ENCODE peak calls at places on chromosomes 6 and 20, in nine cellular contexts. M is transverse colon, A is stomach, H is AG04450, Z is cardiac muscle cell, G is colonic mucosa, N is fibroblast of the aortic adventitia, K is HFF-Myc, D is lower lobe of right lung. F is an unnamed sample.

GRCh38 chr6:160040527-160041264 is 71.8 kb downstream of the IGF2R start:
- DNase-seq in M (no peak), A (no peak), H (no peak), Z (no peak), G (no peak), N (no peak), K (no peak), D (no peak), F (no peak)

GRCh38 chr6:47138046-47138445 is 95.9 kb upstream of the ADGRF1 start:
- DNase-seq in M (no peak), A (no peak), H (no peak), Z (no peak), G (no peak), N (peak), K (no peak), D (no peak), F (no peak)

GRCh38 chr20:52175840-52176239 is 15.7 kb downstream of the ZFP64 start:
- DNase-seq in M (no peak), A (no peak), H (no peak), Z (no peak), G (no peak), N (no peak), K (no peak), D (no peak), F (no peak)

GRCh38 chr20:45867811-45868176 is 10.4 kb downstream of the ZSWIM3 start:
- DNase-seq in M (no peak), A (no peak), H (no peak), Z (peak), G (no peak), N (peak), K (no peak), D (no peak), F (peak)

GRCh38 chr20:39823239-39823638 is 861.1 kb downstream of the DHX35 start:
- DNase-seq in M (no peak), A (no peak), H (no peak), Z (peak), G (no peak), N (peak), K (peak), D (no peak), F (peak)

GRCh38 chr6:44727651-44728630 is 340.4 kb downstream of the CDC5L start:
- DNase-seq in M (no peak), A (no peak), H (no peak), Z (no peak), G (no peak), N (no peak), K (no peak), D (no peak), F (no peak)

GRCh38 chr6:87473419-87473903 is 687 bp downstream of the SLC35A1 start:
- DNase-seq in M (peak), A (peak), H (no peak), Z (peak), G (peak), N (peak), K (peak), D (peak), F (no peak)

GRCh38 chr6:12160350-12160749 is 129.8 kb upstream of the EDN1 start:
- DNase-seq in M (no peak), A (no peak), H (no peak), Z (peak), G (no peak), N (peak), K (no peak), D (no peak), F (no peak)

GRCh38 chr6:169800668-169801395 is 49.4 kb downstream of the ERMARD start:
- DNase-seq in M (peak), A (peak), H (peak), Z (peak), G (peak), N (peak), K (peak), D (no peak), F (peak)

GRCh38 chr6:105883966-105884365 is 202.2 kb upstream of the PRDM1 start:
- DNase-seq in M (no peak), A (no peak), H (no peak), Z (no peak), G (no peak), N (no peak), K (no peak), D (no peak), F (no peak)

GRCh38 chr6:45378324-45378926 is 691 bp upstream of the SUPT3H start:
- DNase-seq in M (no peak), A (peak), H (peak), Z (no peak), G (no peak), N (no peak), K (no peak), D (peak), F (no peak)

GRCh38 chr6:38154731-38155130 is 335.2 kb downstream of the ZFAND3 start:
- DNase-seq in M (no peak), A (no peak), H (no peak), Z (no peak), G (no peak), N (no peak), K (no peak), D (no peak), F (no peak)

GRCh38 chr6:7264041-7264440 is 49.0 kb downstream of the SSR1 start:
- DNase-seq in M (no peak), A (peak), H (no peak), Z (no peak), G (no peak), N (no peak), K (no peak), D (no peak), F (no peak)

DNA sequence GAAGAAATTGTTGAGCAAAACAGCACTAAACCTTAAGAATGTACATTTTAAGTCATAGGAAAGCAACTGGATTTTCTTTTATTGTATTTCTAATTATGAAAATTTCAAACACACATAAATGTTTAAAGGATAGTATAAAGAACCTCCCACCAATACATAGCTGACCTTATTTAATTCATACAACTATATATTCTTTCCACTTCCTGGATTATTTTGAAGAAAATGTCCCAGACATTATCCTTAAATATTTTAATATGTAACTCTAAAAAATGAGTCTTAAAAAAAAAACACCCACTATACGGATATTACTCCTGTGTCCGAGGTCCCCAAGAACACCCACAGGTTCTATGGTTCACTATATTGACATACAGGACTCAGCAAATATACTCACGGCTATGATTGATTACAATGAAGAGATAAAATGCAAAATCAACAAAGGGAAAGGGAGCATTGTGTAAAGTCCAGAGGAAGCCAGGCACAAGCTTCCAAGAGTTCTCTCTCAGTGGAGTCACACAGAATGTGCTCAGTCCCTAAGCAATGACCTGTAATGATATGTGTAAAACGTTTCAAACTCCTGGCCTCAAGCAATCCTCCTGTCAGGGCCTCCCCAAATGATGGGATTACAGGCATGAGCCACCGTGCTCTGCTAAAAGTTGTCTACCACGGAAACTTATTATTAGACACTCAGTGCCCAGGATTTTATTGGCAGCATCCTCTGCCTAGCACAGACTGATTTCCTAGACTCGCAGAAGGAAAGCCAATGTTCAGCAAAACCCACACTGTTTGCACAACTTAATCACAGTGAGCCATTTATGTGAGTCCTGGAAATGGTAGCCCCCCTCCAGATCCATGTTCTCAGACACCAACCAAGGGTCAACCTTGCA is 23.2 kb downstream of the GLYATL3 start:
- DNase-seq in M (peak), A (no peak), H (no peak), Z (no peak), G (peak), N (no peak), K (no peak), D (no peak), F (no peak)
- H3K4me3 ChIP-seq in M (no peak), A (no peak), H (no peak), Z (no peak), G (no peak), N (no peak), K (no peak), D (no peak), F (no peak)

GRCh38 chr6:79750806-79751205 is 119.7 kb downstream of the SH3BGRL2 start:
- DNase-seq in M (no peak), A (no peak), H (no peak), Z (no peak), G (no peak), N (no peak), K (no peak), D (no peak), F (no peak)

GRCh38 chr6:79756496-79756895 is 125.4 kb downstream of the SH3BGRL2 start:
- DNase-seq in M (no peak), A (no peak), H (no peak), Z (no peak), G (no peak), N (no peak), K (no peak), D (no peak), F (no peak)

GRCh38 chr6:79755967-79756366 is 124.8 kb downstream of the SH3BGRL2 start:
- DNase-seq in M (no peak), A (no peak), H (no peak), Z (no peak), G (no peak), N (no peak), K (no peak), D (no peak), F (no peak)
- TF ChIP-seq CTCF in M (no peak), A (no peak), H (no peak), Z (no peak), G (no peak), N (no peak), K (no peak), D (no peak), F (no peak)

GRCh38 chr6:41784581-41785171 is 2.8 kb upstream of the TOMM6 start:
- DNase-seq in M (no peak), A (peak), H (no peak), Z (no peak), G (no peak), N (no peak), K (no peak), D (no peak), F (no peak)

GRCh38 chr6:41787219-41787917 is at the start of gene TOMM6:
- DNase-seq in M (peak), A (peak), H (peak), Z (peak), G (peak), N (peak), K (peak), D (peak), F (peak)

GRCh38 chr6:41785254-41785653 is 2.2 kb upstream of the TOMM6 start:
- DNase-seq in M (no peak), A (peak), H (no peak), Z (no peak), G (no peak), N (no peak), K (no peak), D (no peak), F (no peak)

GRCh38 chr6:41786451-41787218 is 859 bp upstream of the TOMM6 start:
- DNase-seq in M (peak), A (peak), H (no peak), Z (peak), G (peak), N (peak), K (no peak), D (peak), F (no peak)

DNA sequence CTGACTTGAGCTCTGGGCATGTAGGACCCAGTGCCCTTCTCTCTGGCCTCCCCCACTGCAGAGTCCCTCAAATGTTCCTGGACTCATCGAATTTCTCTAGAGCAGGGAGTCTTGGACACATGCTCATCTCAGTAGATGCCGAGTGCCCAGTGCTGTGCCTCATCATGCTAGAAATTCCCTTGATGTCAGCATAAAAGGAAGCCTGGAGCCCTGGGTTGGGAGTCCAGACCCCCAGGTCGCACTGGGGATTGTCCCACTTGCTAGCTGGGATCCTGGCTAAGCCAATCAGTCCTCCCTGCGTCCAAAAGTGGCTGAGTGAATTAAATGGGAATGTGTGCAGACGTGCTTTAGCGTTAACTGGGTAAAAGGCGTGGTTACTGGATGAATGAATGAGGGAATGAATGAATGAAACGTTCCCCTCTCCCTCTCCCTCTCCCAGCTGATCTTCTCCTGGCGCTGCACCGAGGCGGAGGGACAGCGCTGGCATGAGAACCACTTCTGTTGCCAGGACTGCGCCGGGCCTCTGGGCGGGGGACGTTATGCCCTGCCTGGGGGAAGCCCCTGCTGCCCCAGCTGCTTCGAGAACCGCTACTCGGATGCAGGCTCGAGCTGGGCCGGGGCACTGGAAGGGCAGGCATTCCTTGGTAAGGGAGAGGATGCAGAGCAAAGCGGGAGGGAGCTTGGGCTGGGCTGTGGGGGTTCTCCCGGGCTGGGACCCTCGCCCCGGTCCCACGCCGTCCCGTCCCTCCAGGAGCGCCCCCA is 1.6 kb upstream of the TOMM6 start:
- DNase-seq in M (peak), A (no peak), H (no peak), Z (peak), G (peak), N (peak), K (no peak), D (no peak), F (no peak)
- H3K4me3 ChIP-seq in M (peak), A (peak), H (peak), Z (peak), G (peak), N (peak), K (peak), D (peak), F (peak)

GRCh38 chr6:84197708-84198107 is 29.7 kb downstream of the CEP162 start:
- DNase-seq in M (no peak), A (no peak), H (no peak), Z (no peak), G (no peak), N (no peak), K (no peak), D (no peak), F (no peak)
- TF ChIP-seq CTCF in M (no peak), A (no peak), H (no peak), Z (no peak), G (no peak), N (no peak), K (no peak), D (no peak), F (no peak)

DNA sequence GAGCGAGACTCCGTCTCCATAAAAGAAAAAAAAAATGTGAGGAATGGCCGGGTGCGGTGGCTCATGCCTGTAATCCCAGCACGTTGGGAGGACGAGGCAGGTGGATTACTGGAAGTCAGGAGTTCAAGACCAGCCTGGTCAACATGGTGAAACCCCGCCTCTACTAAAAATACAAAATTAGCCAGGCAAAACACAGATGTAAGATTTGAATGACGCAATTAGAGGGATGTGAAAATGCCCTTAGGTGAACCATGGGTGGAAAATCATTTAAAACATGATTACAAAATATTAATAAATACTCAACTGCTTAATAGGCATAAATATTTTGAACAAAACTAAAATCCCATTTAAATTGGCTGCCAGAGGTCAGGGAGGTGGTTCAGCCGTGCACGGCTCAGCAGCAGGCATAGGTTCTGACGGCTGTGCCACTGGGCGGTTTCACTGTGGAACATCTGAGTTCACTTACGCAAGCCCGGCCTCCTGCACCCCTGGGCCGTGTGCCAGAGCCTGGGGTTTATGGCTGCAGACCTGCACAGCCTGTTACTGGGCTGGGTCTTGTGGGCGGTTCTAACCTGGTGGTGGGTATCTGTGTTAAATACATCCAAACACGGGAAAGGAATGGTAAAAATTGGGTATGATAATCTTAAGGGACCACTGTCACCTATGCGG is 21.1 kb downstream of the COL9A3 start:
- DNase-seq in M (peak), A (peak), H (no peak), Z (no peak), G (peak), N (no peak), K (peak), D (peak), F (no peak)
- H3K4me3 ChIP-seq in M (no peak), A (no peak), H (no peak), Z (no peak), G (no peak), N (no peak), K (no peak), D (no peak), F (no peak)

GRCh38 chr6:98325366-98325765 is 509.0 kb upstream of the POU3F2 start:
- DNase-seq in M (no peak), A (no peak), H (no peak), Z (no peak), G (no peak), N (no peak), K (no peak), D (no peak), F (no peak)
- TF ChIP-seq CTCF in M (no peak), A (no peak), H (no peak), Z (no peak), G (no peak), N (no peak), K (no peak), D (no peak), F (no peak)

DNA sequence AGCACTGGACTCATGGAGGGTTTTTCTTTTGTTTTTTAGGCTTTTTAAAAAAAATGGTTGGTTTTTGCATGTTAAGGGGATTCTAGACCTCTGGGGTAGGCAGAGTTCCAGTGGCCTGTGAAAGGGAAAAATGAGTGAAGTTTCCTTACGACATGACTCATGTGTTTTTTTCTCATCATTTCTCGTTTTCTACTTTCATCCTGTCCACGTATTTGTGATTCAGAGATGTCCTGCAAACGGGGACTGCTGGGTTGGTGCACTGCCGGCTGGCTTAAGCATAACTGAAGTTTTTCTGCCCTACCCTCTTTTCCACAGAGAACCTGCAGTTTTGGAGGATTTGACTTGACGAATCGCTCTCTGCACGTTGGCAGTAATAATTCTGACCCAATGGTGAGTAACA is 182.3 kb downstream of the SASH1 start:
- DNase-seq in M (no peak), A (no peak), H (no peak), Z (peak), G (no peak), N (peak), K (no peak), D (no peak), F (no peak)
- H3K4me3 ChIP-seq in M (no peak), A (peak), H (peak), Z (no peak), G (no peak), N (peak), K (peak), D (no peak), F (no peak)